ENCODE peak calls at places on chromosomes 7 and 10, in eight cellular contexts. One of them, this sample, is unnamed.

GRCh38 chr7:141649865-141650499 is 52.0 kb downstream of the DENND11 start:
- DNase-seq in anterior cingulate cortex: peak
- DNase-seq in SK-N-SH: peak
- DNase-seq in stimulated activated CD4-positive, alpha-beta T cell treated with anti-CD3 and anti-CD28 coated beads, Interleukin-15, amount 100 ng/mL, for 24 hours: peak
- DNase-seq in HTR-8/SVneo: peak
- DNase-seq in OCI-LY7: peak
- DNase-seq in activated CD4-positive, alpha-beta memory T cell treated with anti-CD3 and anti-CD28 coated beads, Interleukin-2, amount 10 ng/mL, durations not matched to agents 7 days and 5 days: peak
- DNase-seq in ACHN: peak
- DNase-seq in this sample: peak

GRCh38 chr10:21292763-21293517 is 232.5 kb downstream of the SKIDA1 start:
- DNase-seq in activated CD4-positive, alpha-beta memory T cell treated with anti-CD3 and anti-CD28 coated beads, Interleukin-2, amount 10 ng/mL, durations not matched to agents 7 days and 5 days: no peak
- DNase-seq in stimulated activated CD4-positive, alpha-beta T cell treated with anti-CD3 and anti-CD28 coated beads, Interleukin-15, amount 100 ng/mL, for 24 hours: no peak
- DNase-seq in ACHN: peak
- DNase-seq in OCI-LY7: no peak
- DNase-seq in HTR-8/SVneo: peak
- DNase-seq in anterior cingulate cortex: peak
- DNase-seq in SK-N-SH: no peak
- DNase-seq in this sample: no peak

GRCh38 chr7:124088590-124088989 is 55.7 kb upstream of the TMEM229A start:
- DNase-seq in ACHN: no peak
- DNase-seq in HTR-8/SVneo: no peak
- DNase-seq in activated CD4-positive, alpha-beta memory T cell treated with anti-CD3 and anti-CD28 coated beads, Interleukin-2, amount 10 ng/mL, durations not matched to agents 7 days and 5 days: no peak
- DNase-seq in stimulated activated CD4-positive, alpha-beta T cell treated with anti-CD3 and anti-CD28 coated beads, Interleukin-15, amount 100 ng/mL, for 24 hours: no peak
- DNase-seq in anterior cingulate cortex: no peak
- DNase-seq in OCI-LY7: no peak
- DNase-seq in SK-N-SH: no peak
- DNase-seq in this sample: no peak

GRCh38 chr7:47195641-47196040 is 386.3 kb downstream of the TNS3 start:
- DNase-seq in SK-N-SH: peak
- DNase-seq in anterior cingulate cortex: no peak
- DNase-seq in OCI-LY7: no peak
- DNase-seq in ACHN: peak
- DNase-seq in HTR-8/SVneo: no peak
- DNase-seq in stimulated activated CD4-positive, alpha-beta T cell treated with anti-CD3 and anti-CD28 coated beads, Interleukin-15, amount 100 ng/mL, for 24 hours: no peak
- DNase-seq in activated CD4-positive, alpha-beta memory T cell treated with anti-CD3 and anti-CD28 coated beads, Interleukin-2, amount 10 ng/mL, durations not matched to agents 7 days and 5 days: no peak
- DNase-seq in this sample: no peak

GRCh38 chr7:31549621-31550020 is 35.7 kb downstream of the ITPRID1 start:
- DNase-seq in ACHN: no peak
- DNase-seq in HTR-8/SVneo: no peak
- DNase-seq in OCI-LY7: no peak
- DNase-seq in anterior cingulate cortex: no peak
- DNase-seq in stimulated activated CD4-positive, alpha-beta T cell treated with anti-CD3 and anti-CD28 coated beads, Interleukin-15, amount 100 ng/mL, for 24 hours: no peak
- DNase-seq in SK-N-SH: no peak
- DNase-seq in activated CD4-positive, alpha-beta memory T cell treated with anti-CD3 and anti-CD28 coated beads, Interleukin-2, amount 10 ng/mL, durations not matched to agents 7 days and 5 days: no peak
- DNase-seq in this sample: no peak

GRCh38 chr7:43274752-43275151 is 162.3 kb downstream of the HECW1 start:
- DNase-seq in ACHN: no peak
- DNase-seq in OCI-LY7: no peak
- DNase-seq in stimulated activated CD4-positive, alpha-beta T cell treated with anti-CD3 and anti-CD28 coated beads, Interleukin-15, amount 100 ng/mL, for 24 hours: no peak
- DNase-seq in activated CD4-positive, alpha-beta memory T cell treated with anti-CD3 and anti-CD28 coated beads, Interleukin-2, amount 10 ng/mL, durations not matched to agents 7 days and 5 days: no peak
- DNase-seq in SK-N-SH: no peak
- DNase-seq in HTR-8/SVneo: no peak
- DNase-seq in anterior cingulate cortex: no peak
- DNase-seq in this sample: no peak

GRCh38 chr10:119546009-119546408 is 3.5 kb upstream of the RGS10 start:
- DNase-seq in stimulated activated CD4-positive, alpha-beta T cell treated with anti-CD3 and anti-CD28 coated beads, Interleukin-15, amount 100 ng/mL, for 24 hours: no peak
- DNase-seq in ACHN: no peak
- DNase-seq in anterior cingulate cortex: no peak
- DNase-seq in activated CD4-positive, alpha-beta memory T cell treated with anti-CD3 and anti-CD28 coated beads, Interleukin-2, amount 10 ng/mL, durations not matched to agents 7 days and 5 days: no peak
- DNase-seq in OCI-LY7: no peak
- DNase-seq in HTR-8/SVneo: no peak
- DNase-seq in SK-N-SH: no peak
- DNase-seq in this sample: no peak

GRCh38 chr10:131170042-131170983 is 141.2 kb downstream of the TCERG1L start:
- DNase-seq in HTR-8/SVneo: no peak
- DNase-seq in anterior cingulate cortex: no peak
- DNase-seq in OCI-LY7: no peak
- DNase-seq in stimulated activated CD4-positive, alpha-beta T cell treated with anti-CD3 and anti-CD28 coated beads, Interleukin-15, amount 100 ng/mL, for 24 hours: no peak
- DNase-seq in SK-N-SH: no peak
- DNase-seq in activated CD4-positive, alpha-beta memory T cell treated with anti-CD3 and anti-CD28 coated beads, Interleukin-2, amount 10 ng/mL, durations not matched to agents 7 days and 5 days: no peak
- DNase-seq in ACHN: no peak
- DNase-seq in this sample: no peak

GRCh38 chr10:48683893-48684292 is 780 bp upstream of the WDFY4 start:
- DNase-seq in SK-N-SH: no peak
- DNase-seq in OCI-LY7: peak
- DNase-seq in activated CD4-positive, alpha-beta memory T cell treated with anti-CD3 and anti-CD28 coated beads, Interleukin-2, amount 10 ng/mL, durations not matched to agents 7 days and 5 days: no peak
- DNase-seq in anterior cingulate cortex: no peak
- DNase-seq in stimulated activated CD4-positive, alpha-beta T cell treated with anti-CD3 and anti-CD28 coated beads, Interleukin-15, amount 100 ng/mL, for 24 hours: no peak
- DNase-seq in ACHN: no peak
- DNase-seq in HTR-8/SVneo: no peak
- DNase-seq in this sample: no peak

GRCh38 chr7:130882396-130882795 is 148.4 kb upstream of the KLF14 start:
- DNase-seq in OCI-LY7: no peak
- DNase-seq in anterior cingulate cortex: no peak
- DNase-seq in SK-N-SH: no peak
- DNase-seq in ACHN: no peak
- DNase-seq in HTR-8/SVneo: no peak
- DNase-seq in activated CD4-positive, alpha-beta memory T cell treated with anti-CD3 and anti-CD28 coated beads, Interleukin-2, amount 10 ng/mL, durations not matched to agents 7 days and 5 days: no peak
- DNase-seq in stimulated activated CD4-positive, alpha-beta T cell treated with anti-CD3 and anti-CD28 coated beads, Interleukin-15, amount 100 ng/mL, for 24 hours: no peak
- DNase-seq in this sample: no peak

GRCh38 chr10:17805921-17806577 is 3.1 kb upstream of the MRC1 start:
- DNase-seq in SK-N-SH: no peak
- DNase-seq in HTR-8/SVneo: no peak
- DNase-seq in OCI-LY7: peak
- DNase-seq in ACHN: no peak
- DNase-seq in anterior cingulate cortex: no peak
- DNase-seq in activated CD4-positive, alpha-beta memory T cell treated with anti-CD3 and anti-CD28 coated beads, Interleukin-2, amount 10 ng/mL, durations not matched to agents 7 days and 5 days: no peak
- DNase-seq in stimulated activated CD4-positive, alpha-beta T cell treated with anti-CD3 and anti-CD28 coated beads, Interleukin-15, amount 100 ng/mL, for 24 hours: peak
- DNase-seq in this sample: peak

GRCh38 chr10:75803816-75804576 is 372.6 kb downstream of the LRMDA start:
- DNase-seq in HTR-8/SVneo: no peak
- DNase-seq in stimulated activated CD4-positive, alpha-beta T cell treated with anti-CD3 and anti-CD28 coated beads, Interleukin-15, amount 100 ng/mL, for 24 hours: no peak
- DNase-seq in SK-N-SH: no peak
- DNase-seq in activated CD4-positive, alpha-beta memory T cell treated with anti-CD3 and anti-CD28 coated beads, Interleukin-2, amount 10 ng/mL, durations not matched to agents 7 days and 5 days: no peak
- DNase-seq in OCI-LY7: no peak
- DNase-seq in ACHN: no peak
- DNase-seq in anterior cingulate cortex: no peak
- DNase-seq in this sample: no peak

GRCh38 chr7:138975343-138976104 is 5.7 kb downstream of the KIAA1549 start:
- DNase-seq in stimulated activated CD4-positive, alpha-beta T cell treated with anti-CD3 and anti-CD28 coated beads, Interleukin-15, amount 100 ng/mL, for 24 hours: no peak
- DNase-seq in activated CD4-positive, alpha-beta memory T cell treated with anti-CD3 and anti-CD28 coated beads, Interleukin-2, amount 10 ng/mL, durations not matched to agents 7 days and 5 days: no peak
- DNase-seq in anterior cingulate cortex: no peak
- DNase-seq in OCI-LY7: no peak
- DNase-seq in ACHN: no peak
- DNase-seq in HTR-8/SVneo: no peak
- DNase-seq in SK-N-SH: peak
- DNase-seq in this sample: no peak

GRCh38 chr10:93616844-93617360 is 4.6 kb downstream of the PDE6C start:
- DNase-seq in SK-N-SH: no peak
- DNase-seq in activated CD4-positive, alpha-beta memory T cell treated with anti-CD3 and anti-CD28 coated beads, Interleukin-2, amount 10 ng/mL, durations not matched to agents 7 days and 5 days: no peak
- DNase-seq in HTR-8/SVneo: no peak
- DNase-seq in ACHN: no peak
- DNase-seq in OCI-LY7: no peak
- DNase-seq in anterior cingulate cortex: no peak
- DNase-seq in stimulated activated CD4-positive, alpha-beta T cell treated with anti-CD3 and anti-CD28 coated beads, Interleukin-15, amount 100 ng/mL, for 24 hours: no peak
- DNase-seq in this sample: no peak

GRCh38 chr10:127977368-127978009 is 70.6 kb downstream of the PTPRE start:
- DNase-seq in HTR-8/SVneo: peak
- DNase-seq in ACHN: peak
- DNase-seq in activated CD4-positive, alpha-beta memory T cell treated with anti-CD3 and anti-CD28 coated beads, Interleukin-2, amount 10 ng/mL, durations not matched to agents 7 days and 5 days: peak
- DNase-seq in anterior cingulate cortex: no peak
- DNase-seq in SK-N-SH: peak
- DNase-seq in OCI-LY7: no peak
- DNase-seq in stimulated activated CD4-positive, alpha-beta T cell treated with anti-CD3 and anti-CD28 coated beads, Interleukin-15, amount 100 ng/mL, for 24 hours: peak
- DNase-seq in this sample: no peak

GRCh38 chr7:118184392-118184899 is 482 bp downstream of the LSM8 start:
- DNase-seq in ACHN: peak
- DNase-seq in OCI-LY7: peak
- DNase-seq in anterior cingulate cortex: no peak
- DNase-seq in stimulated activated CD4-positive, alpha-beta T cell treated with anti-CD3 and anti-CD28 coated beads, Interleukin-15, amount 100 ng/mL, for 24 hours: no peak
- DNase-seq in SK-N-SH: peak
- DNase-seq in activated CD4-positive, alpha-beta memory T cell treated with anti-CD3 and anti-CD28 coated beads, Interleukin-2, amount 10 ng/mL, durations not matched to agents 7 days and 5 days: no peak
- DNase-seq in HTR-8/SVneo: no peak
- DNase-seq in this sample: no peak

GRCh38 chr10:27713906-27714305 is 31.7 kb downstream of the MKX start:
- DNase-seq in stimulated activated CD4-positive, alpha-beta T cell treated with anti-CD3 and anti-CD28 coated beads, Interleukin-15, amount 100 ng/mL, for 24 hours: no peak
- DNase-seq in ACHN: no peak
- DNase-seq in activated CD4-positive, alpha-beta memory T cell treated with anti-CD3 and anti-CD28 coated beads, Interleukin-2, amount 10 ng/mL, durations not matched to agents 7 days and 5 days: no peak
- DNase-seq in HTR-8/SVneo: no peak
- DNase-seq in SK-N-SH: no peak
- DNase-seq in OCI-LY7: no peak
- DNase-seq in anterior cingulate cortex: no peak
- DNase-seq in this sample: no peak

GRCh38 chr10:122877264-122877663 is 2.1 kb downstream of the FAM24B start:
- DNase-seq in ACHN: no peak
- DNase-seq in anterior cingulate cortex: no peak
- DNase-seq in stimulated activated CD4-positive, alpha-beta T cell treated with anti-CD3 and anti-CD28 coated beads, Interleukin-15, amount 100 ng/mL, for 24 hours: no peak
- DNase-seq in SK-N-SH: no peak
- DNase-seq in activated CD4-positive, alpha-beta memory T cell treated with anti-CD3 and anti-CD28 coated beads, Interleukin-2, amount 10 ng/mL, durations not matched to agents 7 days and 5 days: no peak
- DNase-seq in OCI-LY7: no peak
- DNase-seq in HTR-8/SVneo: no peak
- DNase-seq in this sample: no peak

GRCh38 chr7:33191326-33191725 is 62.0 kb downstream of the BBS9 start:
- DNase-seq in stimulated activated CD4-positive, alpha-beta T cell treated with anti-CD3 and anti-CD28 coated beads, Interleukin-15, amount 100 ng/mL, for 24 hours: no peak
- DNase-seq in HTR-8/SVneo: no peak
- DNase-seq in SK-N-SH: no peak
- DNase-seq in anterior cingulate cortex: no peak
- DNase-seq in activated CD4-positive, alpha-beta memory T cell treated with anti-CD3 and anti-CD28 coated beads, Interleukin-2, amount 10 ng/mL, durations not matched to agents 7 days and 5 days: no peak
- DNase-seq in ACHN: peak
- DNase-seq in OCI-LY7: peak
- DNase-seq in this sample: peak

GRCh38 chr7:100370303-100370702 is 3.0 kb upstream of the PILRA start:
- DNase-seq in OCI-LY7: no peak
- DNase-seq in HTR-8/SVneo: no peak
- DNase-seq in anterior cingulate cortex: no peak
- DNase-seq in stimulated activated CD4-positive, alpha-beta T cell treated with anti-CD3 and anti-CD28 coated beads, Interleukin-15, amount 100 ng/mL, for 24 hours: no peak
- DNase-seq in activated CD4-positive, alpha-beta memory T cell treated with anti-CD3 and anti-CD28 coated beads, Interleukin-2, amount 10 ng/mL, durations not matched to agents 7 days and 5 days: no peak
- DNase-seq in ACHN: no peak
- DNase-seq in SK-N-SH: no peak
- DNase-seq in this sample: no peak

GRCh38 chr7:55504093-55504859 is 68.0 kb downstream of the VOPP1 start:
- DNase-seq in OCI-LY7: peak
- DNase-seq in anterior cingulate cortex: no peak
- DNase-seq in SK-N-SH: no peak
- DNase-seq in stimulated activated CD4-positive, alpha-beta T cell treated with anti-CD3 and anti-CD28 coated beads, Interleukin-15, amount 100 ng/mL, for 24 hours: no peak
- DNase-seq in activated CD4-positive, alpha-beta memory T cell treated with anti-CD3 and anti-CD28 coated beads, Interleukin-2, amount 10 ng/mL, durations not matched to agents 7 days and 5 days: no peak
- DNase-seq in ACHN: no peak
- DNase-seq in HTR-8/SVneo: no peak
- DNase-seq in this sample: no peak

GRCh38 chr10:12594448-12594944 is 245.1 kb downstream of the CAMK1D start:
- DNase-seq in OCI-LY7: no peak
- DNase-seq in ACHN: no peak
- DNase-seq in HTR-8/SVneo: no peak
- DNase-seq in stimulated activated CD4-positive, alpha-beta T cell treated with anti-CD3 and anti-CD28 coated beads, Interleukin-15, amount 100 ng/mL, for 24 hours: peak
- DNase-seq in activated CD4-positive, alpha-beta memory T cell treated with anti-CD3 and anti-CD28 coated beads, Interleukin-2, amount 10 ng/mL, durations not matched to agents 7 days and 5 days: peak
- DNase-seq in SK-N-SH: no peak
- DNase-seq in anterior cingulate cortex: no peak
- DNase-seq in this sample: peak

GRCh38 chr7:105204953-105205352 is 183.8 kb downstream of the SRPK2 start:
- DNase-seq in HTR-8/SVneo: no peak
- DNase-seq in OCI-LY7: no peak
- DNase-seq in SK-N-SH: no peak
- DNase-seq in activated CD4-positive, alpha-beta memory T cell treated with anti-CD3 and anti-CD28 coated beads, Interleukin-2, amount 10 ng/mL, durations not matched to agents 7 days and 5 days: no peak
- DNase-seq in stimulated activated CD4-positive, alpha-beta T cell treated with anti-CD3 and anti-CD28 coated beads, Interleukin-15, amount 100 ng/mL, for 24 hours: no peak
- DNase-seq in ACHN: no peak
- DNase-seq in anterior cingulate cortex: no peak
- DNase-seq in this sample: no peak

GRCh38 chr7:5824297-5824610 is 42.8 kb upstream of the RNF216 start:
- DNase-seq in HTR-8/SVneo: no peak
- DNase-seq in anterior cingulate cortex: no peak
- DNase-seq in activated CD4-positive, alpha-beta memory T cell treated with anti-CD3 and anti-CD28 coated beads, Interleukin-2, amount 10 ng/mL, durations not matched to agents 7 days and 5 days: peak
- DNase-seq in SK-N-SH: no peak
- DNase-seq in OCI-LY7: no peak
- DNase-seq in ACHN: no peak
- DNase-seq in stimulated activated CD4-positive, alpha-beta T cell treated with anti-CD3 and anti-CD28 coated beads, Interleukin-15, amount 100 ng/mL, for 24 hours: peak
- DNase-seq in this sample: peak

This sample was measured in activated CD8-positive, alpha-beta T cell treated with anti-CD3 and anti-CD28 coated beads, Interleukin-2, amount 10 ng/mL, durations not matched to agents 7 days and 5 days.